ENCODE peak calls at places on chromosomes 4 and X, in four cellular contexts. J, E, F and B are unnamed samples.

GRCh38 chrX:154791467-154791866 is 13.8 kb downstream of the MPP1 start:
- DNase-seq in J (no peak), F (no peak), E (no peak), B (no peak)

GRCh38 chr4:98711526-98711925 is 53.1 kb upstream of the TSPAN5 start:
- DNase-seq in J (no peak), E (no peak), F (no peak), B (no peak)

GRCh38 chrX:43707812-43708548 is 51.9 kb downstream of the MAOA start:
- DNase-seq in E (no peak), F (peak; percentile 72), J (no peak), B (no peak)

GRCh38 chrX:2500681-2501151 is at the start of the genes DHRSX and ZBED1:
- DNase-seq in J (no peak), F (no peak), E (peak; percentile 86), B (peak; percentile 66)

GRCh38 chrX:143757375-143757774 is 36.8 kb upstream of the SPANXN2 start:
- DNase-seq in F (no peak), J (no peak), E (peak; percentile 19), B (no peak)

GRCh38 chrX:7132335-7133035 is 15.0 kb upstream of the STS start:
- DNase-seq in J (peak; percentile 83), E (peak; percentile 27), F (no peak), B (peak; percentile 18)

GRCh38 chrX:44667771-44668170 is 125.1 kb upstream of the FUNDC1 start:
- DNase-seq in E (no peak), F (no peak), J (no peak), B (no peak)

GRCh38 chr4:122481766-122482405 is 25.4 kb upstream of the IL2 start:
- DNase-seq in F (no peak), J (peak; percentile 15), E (no peak), B (no peak)

GRCh38 chr4:38782452-38783108 is at the start of gene TLR10:
- DNase-seq in E (peak; percentile 44), F (no peak), J (no peak), B (peak; percentile 81)

GRCh38 chr4:88335092-88335665 is 43.5 kb upstream of the HERC6 start:
- DNase-seq in E (peak; percentile 5), F (no peak), J (peak; percentile 4), B (no peak)

GRCh38 chr4:62231994-62232393 is 1031.9 kb downstream of the ADGRL3 start:
- DNase-seq in F (no peak), E (no peak), J (no peak), B (no peak)

GRCh38 chr4:24488399-24489164 is 95.8 kb downstream of the DHX15 start:
- DNase-seq in E (peak; percentile 90), F (peak; percentile 75), J (peak; percentile 46), B (peak; percentile 36)

GRCh38 chr4:72954811-72955210 is 114.7 kb downstream of the COX18 start:
- DNase-seq in J (no peak), E (no peak), F (no peak), B (no peak)

GRCh38 chr4:25161599-25161960 is 1.3 kb upstream of the SEPSECS start:
- DNase-seq in J (peak; percentile 38), F (no peak), E (no peak), B (peak; percentile 10)

GRCh38 chr4:145041378-145041777 is 56.6 kb downstream of the ANAPC10 start:
- DNase-seq in F (no peak), J (no peak), E (no peak), B (no peak)

GRCh38 chr4:88661724-88662123 is 35.9 kb downstream of the NAP1L5 start:
- DNase-seq in F (no peak), E (no peak), J (peak; percentile 83), B (no peak)